ENCODE peak calls at places on chromosomes 4 and X, in five cellular contexts. D is tibial nerve, X is PC-3, A is aorta, Q is heart right ventricle. C is an unnamed sample. For H3K4me1, the result is how much of the 10 kb centered on the place peaks cover.

GRCh38 chrX:18664947-18665346 is 7.0 kb downstream of the RS1 start:
- DNase-seq in Q (no peak), X (peak), D (no peak), A (no peak), C (no peak)

GRCh38 chrX:103101280-103102042 is 8.5 kb upstream of the NXF3 start:
- DNase-seq in Q (no peak), A (no peak), X (no peak), D (no peak), C (no peak)

GRCh38 chr4:150305995-150306394 is 227.8 kb downstream of the DCLK2 start:
- DNase-seq in X (peak), Q (no peak), A (no peak), D (no peak), C (no peak)

GRCh38 chr4:53598483-53598882 is 7.2 kb upstream of the LNX1 start:
- DNase-seq in Q (no peak), X (no peak), D (no peak), A (no peak), C (no peak)

GRCh38 chrX:50691820-50692219 is 122.2 kb downstream of the SHROOM4 start:
- DNase-seq in A (no peak), Q (no peak), D (peak), X (peak), C (no peak)

GRCh38 chr4:172802041-172802440 is 366.6 kb upstream of the GALNT7 start:
- DNase-seq in A (no peak), X (no peak), D (no peak), Q (no peak), C (no peak)

GRCh38 chr4:158769175-158769831 is 477 bp downstream of the FNIP2 start:
- DNase-seq in A (peak), Q (no peak), D (no peak), X (peak), C (peak)

GRCh38 chr4:108533245-108533844 is 87.0 kb upstream of the RPL34 start:
- DNase-seq in A (no peak), D (no peak), X (no peak), Q (no peak), C (no peak)

GRCh38 chr4:168694669-168695068 is 197.8 kb downstream of the PALLD start:
- DNase-seq in D (no peak), X (peak), A (no peak), Q (no peak), C (no peak)

GRCh38 chrX:119647552-119648420 is 41.6 kb upstream of the NKRF start:
- DNase-seq in Q (no peak), D (no peak), A (no peak), X (no peak), C (no peak)

GRCh38 chr4:16384496-16384895 is 158.2 kb upstream of the TAPT1 start:
- DNase-seq in Q (no peak), A (no peak), D (no peak), X (no peak), C (no peak)

GRCh38 chr4:3257691-3258482 is 8.9 kb downstream of the MSANTD1 start:
- DNase-seq in D (no peak), X (peak), Q (peak), A (peak), C (no peak)

GRCh38 chr4:186932631-186933150 is 209.0 kb upstream of the FAT1 start:
- DNase-seq in D (no peak), X (peak), A (no peak), Q (no peak), C (no peak)

GRCh38 chr4:33302298-33302697 is 2582.1 kb downstream of the PCDH7 start:
- DNase-seq in Q (no peak), A (no peak), X (peak), D (no peak), C (no peak)

GRCh38 chr4:95183656-95184408 is 364.9 kb downstream of the UNC5C start:
- DNase-seq in A (no peak), Q (no peak), X (no peak), D (no peak), C (no peak)

GRCh38 chr4:105194328-105195231 is 47.9 kb downstream of the TET2 start:
- DNase-seq in Q (no peak), A (no peak), D (no peak), X (peak), C (no peak)

GRCh38 chrX:74924449-74925209 is 623 bp downstream of the NEXMIF start:
- DNase-seq in Q (peak), D (no peak), A (peak), X (no peak), C (peak)

GRCh38 chr4:152672403-152673092 is 7.2 kb downstream of the TMEM154 start:
- DNase-seq in D (no peak), X (no peak), A (no peak), Q (no peak), C (no peak)

GRCh38 chr4:107665001-107665400 is 55.0 kb downstream of the PAPSS1 start:
- DNase-seq in A (no peak), Q (no peak), D (no peak), X (no peak), C (no peak)

GRCh38 chrX:40091691-40092421 is 5.9 kb downstream of the BCOR start:
- DNase-seq in D (no peak), A (no peak), X (no peak), Q (no peak), C (peak)

GRCh38 chrX:40088803-40089540 is 8.8 kb downstream of the BCOR start:
- DNase-seq in X (no peak), D (no peak), Q (no peak), A (no peak), C (no peak)

GRCh38 chrX:40088299-40088625 is 9.5 kb downstream of the BCOR start:
- DNase-seq in Q (no peak), D (no peak), X (no peak), A (no peak), C (no peak)

GRCh38 chrX:40090961-40091360 is 6.8 kb downstream of the BCOR start:
- DNase-seq in X (no peak), D (no peak), Q (no peak), A (no peak), C (no peak)

DNA sequence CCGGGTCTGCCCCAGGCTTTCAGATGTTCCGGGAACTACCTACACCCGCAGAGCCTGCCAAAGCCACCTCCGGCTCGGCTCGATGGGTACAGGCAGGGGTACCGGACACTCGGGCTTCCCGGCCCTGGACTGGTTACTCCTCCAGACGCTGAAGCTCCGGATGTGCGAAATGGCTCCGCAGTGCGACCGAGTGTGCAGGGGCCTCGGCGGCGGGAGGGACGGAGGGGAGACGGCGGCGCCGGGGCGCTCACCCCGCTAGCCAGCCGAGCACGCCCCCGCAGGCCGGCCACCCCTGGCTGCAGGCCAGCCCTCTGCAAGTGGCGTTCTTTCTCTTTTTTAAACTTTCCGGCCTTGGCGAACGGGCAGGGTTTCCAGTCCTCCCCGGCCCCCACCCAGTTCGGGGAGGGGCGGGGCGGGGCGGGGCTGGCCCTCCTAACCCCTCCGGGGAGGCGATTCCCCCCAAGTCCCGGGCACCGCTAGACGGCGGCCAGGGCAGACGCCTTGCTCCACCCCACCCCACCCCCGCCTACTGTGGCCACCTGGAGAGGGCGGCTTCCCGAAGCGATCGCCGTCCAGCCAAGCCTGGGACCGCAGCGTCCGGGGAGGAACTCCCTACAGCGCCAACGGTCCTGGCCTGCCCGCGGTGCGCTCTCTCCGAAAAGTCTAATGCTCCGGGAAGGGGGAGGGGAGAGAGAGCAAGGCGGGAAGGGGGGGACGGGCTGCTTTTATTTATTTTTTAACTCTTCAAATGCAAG is 7.5 kb downstream of the BCOR start:
- DNase-seq in A (peak), Q (peak), D (no peak), X (no peak), C (peak)
- H3K4me1 ChIP-seq in A (under half), Q (under half), D (under half), X (half or more), C (under half)

DNA sequence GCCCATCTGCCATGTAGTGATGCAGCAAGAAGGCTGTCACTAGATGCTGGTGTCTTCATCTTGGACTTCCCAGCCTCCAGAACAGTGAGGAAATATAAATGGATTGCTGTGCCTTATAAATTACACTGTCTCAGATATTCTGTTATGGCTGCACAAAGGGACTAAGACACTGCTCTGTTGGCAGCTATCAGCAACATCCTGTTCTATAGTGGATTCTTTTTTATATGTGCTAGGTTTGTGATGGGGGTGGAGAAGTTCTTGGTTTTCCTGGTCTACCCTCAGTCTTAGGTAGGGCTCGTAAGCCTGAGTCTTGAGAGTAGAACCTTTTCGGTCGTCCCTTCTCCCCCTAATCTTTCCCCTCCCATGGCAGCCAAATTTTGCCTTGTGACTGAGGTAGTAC is 17.3 kb downstream of the STIM2 start:
- DNase-seq in Q (no peak), A (no peak), D (no peak), X (no peak), C (no peak)
- H3K27ac ChIP-seq in Q (no peak), A (no peak), D (no peak), X (no peak), C (no peak)

DNA sequence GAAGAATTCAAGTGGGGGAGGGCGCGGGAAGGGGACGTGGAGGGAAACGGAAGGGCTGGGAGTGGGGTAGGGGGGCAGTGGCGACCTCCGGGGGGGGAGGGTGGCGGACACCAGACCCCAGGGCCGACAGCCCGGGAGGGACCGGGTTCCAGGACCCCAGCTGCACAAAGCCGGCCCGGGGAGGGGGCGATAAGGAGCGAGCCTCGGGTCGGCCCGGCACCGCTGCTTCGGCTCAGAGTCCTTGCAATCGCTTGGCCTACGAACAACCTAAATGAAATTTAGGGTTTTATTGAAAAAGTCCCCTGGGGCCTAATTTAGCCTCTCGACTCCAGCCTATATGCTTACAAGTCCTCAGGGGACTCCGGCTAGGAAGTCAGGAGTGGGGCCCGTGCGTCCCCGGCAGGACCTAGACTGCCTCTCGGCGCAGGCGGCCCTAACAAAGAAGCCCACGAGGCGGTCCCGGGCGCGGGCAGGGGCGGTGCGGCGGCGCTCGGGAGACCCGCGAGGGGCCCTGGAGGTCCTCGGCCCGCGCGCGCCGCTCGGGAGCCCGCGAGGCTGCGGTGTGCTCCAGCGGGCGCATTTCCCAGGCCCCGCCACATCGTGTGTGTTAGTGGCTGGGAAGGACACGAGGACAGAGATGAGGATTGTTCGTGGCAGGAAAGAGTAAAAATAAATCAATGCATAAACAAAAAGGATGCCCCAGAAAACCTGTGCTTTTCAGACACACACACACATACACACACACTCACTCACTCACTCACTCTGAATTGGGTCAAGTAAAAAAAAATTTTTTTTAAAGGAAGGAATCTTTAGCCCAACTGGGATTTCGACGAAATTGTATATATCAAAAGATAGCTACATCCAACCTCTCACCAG is 70.0 kb downstream of the MGST2 start:
- DNase-seq in Q (no peak), A (peak), X (no peak), D (no peak), C (no peak)
- H3K4me1 ChIP-seq in Q (under half), A (under half), X (under half), D (under half), C (under half)

DNA sequence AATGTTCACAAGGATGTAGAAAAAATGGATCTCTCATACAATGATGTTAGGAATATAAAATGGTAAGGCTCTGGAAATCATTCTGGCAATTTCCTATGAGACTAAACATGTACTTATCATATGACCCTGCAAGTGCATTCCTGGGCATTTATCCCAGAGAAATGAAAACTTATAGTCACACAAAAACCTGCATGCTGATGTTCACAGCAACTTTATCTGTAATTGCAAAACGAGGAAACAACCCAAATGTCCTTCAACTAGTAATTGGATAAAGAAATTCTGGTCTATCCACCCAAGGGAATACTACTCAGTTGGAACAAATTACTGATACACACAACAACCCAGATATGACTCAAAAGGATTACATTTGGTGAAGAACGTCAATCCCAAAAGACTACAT is 14.5 kb downstream of the ZCCHC18 start:
- DNase-seq in Q (no peak), A (no peak), X (no peak), D (no peak), C (no peak)
- H3K27ac ChIP-seq in Q (no peak), A (no peak), X (no peak), D (no peak), C (no peak)

GRCh38 chr4:26785766-26786165 is 74.9 kb upstream of the STIM2 start:
- DNase-seq in D (no peak), X (no peak), A (no peak), Q (no peak), C (no peak)

GRCh38 chr4:26785312-26785711 is 75.3 kb upstream of the STIM2 start:
- DNase-seq in X (no peak), D (no peak), A (no peak), Q (no peak), C (no peak)

GRCh38 chr4:26782168-26782829 is 78.3 kb upstream of the STIM2 start:
- DNase-seq in Q (no peak), D (no peak), X (peak), A (no peak), C (no peak)

GRCh38 chr4:26782830-26783202 is 77.8 kb upstream of the STIM2 start:
- DNase-seq in Q (no peak), D (no peak), X (peak), A (no peak), C (no peak)

DNA sequence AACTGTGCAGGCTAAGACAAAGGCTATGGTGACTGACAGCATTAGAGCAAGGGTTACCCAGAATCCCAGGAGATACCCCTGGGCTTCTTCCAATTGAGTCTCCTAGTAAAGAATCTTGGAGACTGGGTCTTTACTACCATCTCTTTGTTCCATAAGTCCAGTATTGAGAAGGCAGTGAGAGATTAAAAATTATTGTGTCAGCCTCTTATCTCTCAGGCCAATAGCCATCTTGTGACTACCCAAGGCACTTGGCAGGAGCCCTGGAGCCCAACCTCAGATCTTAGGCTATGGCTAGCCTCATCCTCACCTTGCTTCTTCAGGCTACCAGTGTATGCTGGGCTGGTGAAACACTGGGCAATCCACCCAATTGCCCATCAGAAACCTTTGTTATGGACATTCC is 76.4 kb upstream of the STIM2 start:
- DNase-seq in Q (no peak), D (no peak), X (no peak), A (no peak), C (no peak)
- H3K4me1 ChIP-seq in Q (under half), D (under half), X (half or more), A (under half), C (under half)

DNA sequence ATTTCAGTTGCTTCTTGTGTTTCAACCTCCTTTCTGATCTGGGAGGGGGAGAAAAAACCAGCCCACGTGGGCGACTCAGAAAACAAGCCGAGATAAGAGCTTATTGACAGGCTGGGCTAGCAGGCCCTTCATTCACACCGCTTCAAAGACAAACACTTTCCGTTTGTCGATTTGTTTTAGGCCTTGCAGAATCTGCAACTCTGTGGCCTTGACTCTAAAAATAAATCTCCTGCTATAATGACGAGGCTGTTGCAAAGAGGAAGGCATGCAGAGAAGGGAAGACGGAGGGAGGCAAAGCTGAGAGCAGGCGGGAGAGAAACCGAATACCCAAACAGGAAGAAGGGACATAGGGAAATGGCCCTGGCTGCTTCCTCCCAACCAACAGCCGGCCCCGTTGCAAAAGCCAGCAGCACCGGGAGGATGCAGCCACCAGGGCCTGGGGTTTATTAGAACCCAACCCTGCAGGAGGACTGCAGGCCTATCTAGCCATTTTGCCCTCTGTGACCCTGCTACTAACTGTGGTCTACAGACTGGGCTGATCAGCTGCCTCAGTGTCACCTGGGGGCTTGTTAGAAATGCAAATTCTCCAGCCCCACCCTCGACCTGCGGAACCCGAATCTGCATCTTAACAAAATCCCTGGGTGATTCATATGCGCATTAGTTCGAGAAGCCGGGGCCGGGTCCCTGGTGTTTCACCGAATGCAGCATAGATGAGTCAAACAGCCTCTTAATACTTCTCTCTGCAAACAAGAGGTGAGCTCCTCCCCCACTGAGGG is 325.5 kb downstream of the BCOR start:
- DNase-seq in D (no peak), X (peak), A (no peak), Q (no peak), C (no peak)
- H3K27ac ChIP-seq in D (no peak), X (no peak), A (no peak), Q (peak), C (peak)

GRCh38 chr4:24511371-24512063 is 72.8 kb downstream of the DHX15 start:
- DNase-seq in Q (no peak), X (no peak), A (no peak), D (no peak), C (no peak)
- H3K4me1 ChIP-seq in Q (under half), X (under half), A (under half), D (under half), C (under half)

GRCh38 chr4:8352368-8353157 is 83.0 kb downstream of the HTRA3 start:
- DNase-seq in D (no peak), Q (no peak), A (no peak), X (no peak), C (no peak)

GRCh38 chr4:8350326-8350725 is 80.8 kb downstream of the HTRA3 start:
- DNase-seq in Q (no peak), D (no peak), A (no peak), X (no peak), C (no peak)

GRCh38 chr4:8349664-8350225 is 80.2 kb downstream of the HTRA3 start:
- DNase-seq in A (no peak), D (no peak), Q (no peak), X (no peak), C (no peak)

GRCh38 chr4:8351931-8352367 is 82.4 kb downstream of the HTRA3 start:
- DNase-seq in Q (no peak), X (no peak), D (peak), A (no peak), C (no peak)

DNA sequence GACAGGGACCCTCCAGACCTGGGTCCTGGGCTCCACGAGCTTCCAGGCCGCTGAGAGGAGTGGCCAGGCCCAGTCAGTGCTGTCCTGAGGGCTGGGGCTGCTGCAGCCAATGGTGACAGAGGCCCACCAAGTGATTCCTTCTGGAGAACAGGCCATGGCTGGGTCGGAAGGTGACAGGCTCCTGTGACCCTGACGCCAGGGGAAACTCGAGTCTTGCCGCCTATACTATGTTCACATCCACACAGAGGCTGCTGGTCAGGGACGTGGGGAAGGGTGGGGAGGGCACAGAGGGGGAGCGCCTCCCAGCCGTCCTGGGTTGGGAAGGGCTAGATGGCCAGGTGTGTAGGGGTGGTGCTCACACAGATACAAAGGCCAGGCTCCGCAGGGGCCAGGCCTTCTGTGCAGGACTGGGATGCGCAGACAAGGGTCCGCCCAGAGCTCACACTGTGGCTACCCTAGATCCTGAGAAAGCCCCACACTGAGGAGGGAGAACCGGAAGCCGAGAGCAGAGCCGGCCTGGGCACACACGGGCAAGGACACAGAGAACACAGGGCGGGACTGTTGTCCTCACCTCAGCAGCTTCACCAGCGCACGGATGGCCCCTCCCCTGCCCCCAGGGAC is 81.4 kb downstream of the HTRA3 start:
- DNase-seq in Q (no peak), X (no peak), D (no peak), A (no peak), C (no peak)
- H3K27ac ChIP-seq in Q (peak), X (no peak), D (no peak), A (no peak), C (no peak)